ENCODE peak calls at places on chromosomes 16 and 17, in five cellular contexts. O is effector memory CD8-positive, alpha-beta T cell; J is activated CD8-positive, alpha-beta T cell treated with anti-CD3 and anti-CD28 coated beads, Interleukin-2, amount 10 ng/mL, durations not matched to agents 7 days and 5 days; V is gastrocnemius medialis; K is CD8-positive, alpha-beta T cell. I is an unnamed sample.

GRCh38 chr17:1286379-1287106 is 7.1 kb downstream of the TRARG1 start:
- ATAC-seq in J (no peak), V (no peak), K (no peak), O (peak; percentile 61), I (no peak)

GRCh38 chr16:28609631-28610594 is at the start of gene SULT1A1:
- ATAC-seq in O (no peak), J (no peak), V (peak; percentile 44), K (no peak), I (no peak)

GRCh38 chr17:12973496-12974318 is 44.1 kb downstream of the ELAC2 start:
- ATAC-seq in K (no peak), J (no peak), V (peak; percentile 41), O (no peak), I (peak; percentile 8)

GRCh38 chr16:24800586-24800985 is 45.2 kb upstream of the SLC5A11 start:
- ATAC-seq in J (no peak), O (no peak), K (no peak), V (peak; percentile 48), I (no peak)

GRCh38 chr17:10036511-10037061 is 131.5 kb upstream of the RCVRN start:
- ATAC-seq in V (peak; percentile 63), O (no peak), K (no peak), J (no peak), I (no peak)

GRCh38 chr17:51103050-51103449 is 17.6 kb downstream of the SPAG9 start:
- ATAC-seq in K (no peak), J (no peak), O (no peak), V (no peak), I (no peak)

GRCh38 chr17:17120716-17121115 is 78.5 kb downstream of the MPRIP start:
- ATAC-seq in J (no peak), V (peak; percentile 32), O (no peak), K (no peak), I (no peak)

GRCh38 chr17:16512011-16512410 is 20.0 kb upstream of the LRRC75A start:
- ATAC-seq in O (no peak), J (no peak), K (no peak), V (no peak), I (no peak)

GRCh38 chr17:5526821-5527598 is 40.6 kb downstream of the MIS12 start:
- ATAC-seq in V (peak; percentile 99), O (no peak), K (no peak), J (peak; percentile 86), I (peak; percentile 78)

GRCh38 chr16:62625291-62625690 is 589.1 kb upstream of the CDH8 start:
- ATAC-seq in O (no peak), J (no peak), V (no peak), K (no peak), I (no peak)

GRCh38 chr17:57368637-57369336 is 112.5 kb downstream of the MSI2 start:
- ATAC-seq in O (no peak), J (no peak), K (no peak), V (no peak), I (no peak)

GRCh38 chr17:79789943-79790804 is 6.7 kb downstream of the CBX8 start:
- ATAC-seq in O (peak; percentile 54), J (peak; percentile 50), V (peak; percentile 58), K (peak; percentile 24), I (peak; percentile 44)

GRCh38 chr17:17075037-17075755 is 32.9 kb downstream of the MPRIP start:
- ATAC-seq in V (no peak), J (peak; percentile 44), O (peak; percentile 95), K (peak; percentile 57), I (no peak)

GRCh38 chr16:28524544-28525179 is 14.1 kb downstream of the NUPR1 start:
- ATAC-seq in K (no peak), V (peak; percentile 19), J (no peak), O (no peak), I (peak; percentile 41)

GRCh38 chr16:66427036-66427446 is at the start of gene BEAN1:
- ATAC-seq in J (peak; percentile 34), V (peak; percentile 30), O (peak; percentile 32), K (peak; percentile 11), I (no peak)

GRCh38 chr17:76654408-76654807 is 10.9 kb upstream of the ST6GALNAC1 start:
- ATAC-seq in O (no peak), V (no peak), K (no peak), J (no peak), I (no peak)

GRCh38 chr16:84484579-84485254 is 19.7 kb downstream of the MEAK7 start:
- ATAC-seq in O (no peak), K (no peak), V (peak; percentile 56), J (no peak), I (no peak)

GRCh38 chr16:4059969-4060368 is 56.3 kb downstream of the ADCY9 start:
- ATAC-seq in V (no peak), J (no peak), O (peak; percentile 91), K (peak; percentile 42), I (no peak)

GRCh38 chr16:69848635-69849545 is 86.8 kb downstream of the WWP2 start:
- ATAC-seq in O (no peak), K (no peak), V (peak; percentile 98), J (no peak), I (no peak)

GRCh38 chr17:44084131-44084538 is 13.6 kb downstream of the G6PC3 start:
- ATAC-seq in O (no peak), K (no peak), J (peak; percentile 52), V (no peak), I (peak; percentile 44)

GRCh38 chr16:25265968-25266367 is 8.3 kb upstream of the ZKSCAN2 start:
- ATAC-seq in V (no peak), K (no peak), O (no peak), J (no peak), I (no peak)

GRCh38 chr16:85010931-85011845 is at the start of gene ZDHHC7:
- ATAC-seq in O (peak; percentile 85), J (peak; percentile 94), K (peak; percentile 88), V (peak; percentile 93), I (peak; percentile 98)

GRCh38 chr17:76687278-76688164 is 23.2 kb downstream of the MXRA7 start:
- ATAC-seq in O (no peak), K (no peak), V (peak; percentile 58), J (no peak), I (no peak)

GRCh38 chr16:50621452-50621792 is 59.7 kb downstream of the SNX20 start:
- ATAC-seq in O (no peak), K (no peak), J (no peak), V (no peak), I (no peak)

GRCh38 chr17:58409432-58409831 is 7.9 kb downstream of the RNF43 start:
- ATAC-seq in J (no peak), O (no peak), K (no peak), V (no peak), I (no peak)

GRCh38 chr17:37220609-37220953 is 155.2 kb upstream of the C17orf78 start:
- ATAC-seq in K (no peak), J (no peak), V (no peak), O (no peak), I (no peak)

GRCh38 chr16:2486645-2487516 is 12.0 kb downstream of the TBC1D24 start:
- ATAC-seq in O (peak; percentile 99), J (peak; percentile 92), K (peak; percentile 97), V (no peak), I (peak; percentile 96)

GRCh38 chr16:1708768-1709180 is 2.8 kb downstream of the MAPK8IP3 start:
- ATAC-seq in V (peak; percentile 38), O (peak; percentile 7), K (peak; percentile 18), J (no peak), I (no peak)

I was measured in stimulated activated memory B cell treated with anti-CD40 and anti-IgM and Interleukin-4, amounts not matched to agents 10 μg/mL and 1 μg/mL and 100 μg/mL, for 72 hours.